ENCODE peak calls at places on chromosomes 13 and 19, in ten cellular contexts. P is fibroblast of mammary gland; K is retinal pigment epithelial cell; Z is CD8-positive, alpha-beta T cell; E is tibial artery; T is AG10803; A is fibroblast of the aortic adventitia; X is choroid plexus epithelial cell; F is esophagus squamous epithelium; U is brain microvascular endothelial cell. G is an unnamed sample.

GRCh38 chr13:48158290-48158689 is 63.4 kb upstream of the MED4 start:
- DNase-seq in A (no peak), T (no peak), E (no peak), Z (no peak), X (no peak), P (no peak), U (no peak), K (no peak), F (no peak), G (no peak)

GRCh38 chr19:55189424-55189823 is 9.3 kb upstream of the SYT5 start:
- DNase-seq in X (peak; percentile 96), T (peak; percentile 89), Z (no peak), P (peak; percentile 100), A (peak; percentile 91), K (peak; percentile 80), F (no peak), E (peak; percentile 25), U (peak; percentile 96), G (no peak)

GRCh38 chr13:52084971-52085370 is 43.9 kb downstream of the NEK5 start:
- DNase-seq in X (no peak), T (no peak), A (no peak), U (no peak), Z (no peak), F (no peak), P (no peak), K (no peak), E (no peak), G (no peak)

GRCh38 chr19:34337747-34338146 is 27.2 kb upstream of the GPI start:
- DNase-seq in K (no peak), E (no peak), U (no peak), Z (no peak), P (no peak), X (no peak), A (no peak), F (no peak), T (peak; percentile 27), G (no peak)

GRCh38 chr19:3868770-3869456 is at the start of gene ZFR2:
- DNase-seq in F (no peak), K (no peak), P (no peak), U (no peak), E (no peak), T (no peak), Z (no peak), A (no peak), X (no peak), G (no peak)

GRCh38 chr19:58572818-58573657 is at the start of gene MZF1:
- DNase-seq in E (peak; percentile 100), T (peak; percentile 100), U (peak; percentile 100), P (peak; percentile 100), A (peak; percentile 100), Z (peak; percentile 100), K (peak; percentile 100), X (peak; percentile 100), F (no peak), G (peak; percentile 100)

GRCh38 chr13:113816248-113816924 is 47.5 kb downstream of the GAS6 start:
- DNase-seq in T (no peak), Z (no peak), K (no peak), E (no peak), P (peak; percentile 48), F (no peak), X (no peak), U (no peak), A (no peak), G (no peak)

GRCh38 chr19:5718032-5718578 is 1.8 kb downstream of the LONP1 start:
- DNase-seq in E (no peak), U (peak; percentile 62), F (no peak), Z (no peak), X (peak; percentile 61), P (peak; percentile 53), K (no peak), A (peak; percentile 45), T (peak; percentile 55), G (no peak)

GRCh38 chr13:102913924-102914628 is 68.2 kb downstream of the ERCC5 start:
- DNase-seq in A (peak; percentile 30), P (peak; percentile 55), T (peak; percentile 51), F (no peak), K (peak; percentile 77), U (no peak), E (no peak), Z (no peak), X (peak; percentile 30), G (peak; percentile 8)

DNA sequence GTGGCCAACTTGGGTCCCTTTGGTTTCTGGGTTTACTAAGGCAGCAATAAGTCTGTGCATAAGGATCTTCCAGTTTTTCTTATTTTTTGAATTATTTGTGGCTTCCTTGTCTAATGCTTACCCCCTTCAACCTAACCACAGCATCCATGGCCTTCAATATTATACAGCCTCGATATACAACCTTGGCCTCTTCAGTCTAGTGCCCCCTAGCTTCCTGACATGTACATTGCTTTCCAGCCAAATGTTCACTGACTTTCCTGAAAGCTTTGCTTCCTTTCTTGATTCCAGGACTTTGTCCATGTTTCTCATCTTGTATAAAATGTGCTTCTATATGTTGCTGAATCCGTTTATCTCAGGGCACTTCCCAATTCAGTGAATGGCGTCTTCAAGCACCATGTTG is 310.1 kb downstream of the OLFM4 start:
- DNase-seq in X (no peak), K (no peak), F (no peak), U (no peak), Z (no peak), P (no peak), A (no peak), T (no peak), E (no peak), G (no peak)
- TF ChIP-seq CTCF in X (no peak), K (no peak), F (no peak), U (no peak), Z (no peak), P (no peak), A (no peak), T (no peak), E (no peak), G (no peak)

DNA sequence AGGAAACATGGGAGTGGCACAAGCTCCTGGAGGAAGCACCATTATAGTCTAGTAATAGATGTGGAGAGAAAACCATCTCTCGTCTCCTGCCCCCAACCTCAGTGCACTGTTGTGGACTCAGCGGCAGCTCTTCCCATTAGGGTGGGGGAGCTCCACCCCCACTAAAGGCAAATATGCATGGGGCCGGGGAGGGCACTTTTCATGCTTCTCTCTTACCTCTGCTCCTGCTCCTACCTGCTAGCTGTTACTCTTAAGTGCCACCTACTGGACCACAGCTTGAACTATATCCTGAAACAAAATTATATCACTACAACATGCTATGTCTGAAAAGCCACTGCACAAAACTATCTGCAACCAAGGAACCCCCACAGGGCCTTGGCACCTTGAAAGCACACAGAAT is 112.6 kb upstream of the DACH1 start:
- DNase-seq in E (no peak), X (peak; percentile 25), P (no peak), A (no peak), T (no peak), F (no peak), U (peak; percentile 4), Z (no peak), K (no peak), G (no peak)
- H3K4me3 ChIP-seq in E (no peak overlapping the region), X (no peak overlapping the region), P (no peak overlapping the region), A (no peak overlapping the region), T (no peak overlapping the region), F (no peak overlapping the region), U (no peak overlapping the region), Z (no peak overlapping the region), K (no peak overlapping the region), G (no peak overlapping the region)

DNA sequence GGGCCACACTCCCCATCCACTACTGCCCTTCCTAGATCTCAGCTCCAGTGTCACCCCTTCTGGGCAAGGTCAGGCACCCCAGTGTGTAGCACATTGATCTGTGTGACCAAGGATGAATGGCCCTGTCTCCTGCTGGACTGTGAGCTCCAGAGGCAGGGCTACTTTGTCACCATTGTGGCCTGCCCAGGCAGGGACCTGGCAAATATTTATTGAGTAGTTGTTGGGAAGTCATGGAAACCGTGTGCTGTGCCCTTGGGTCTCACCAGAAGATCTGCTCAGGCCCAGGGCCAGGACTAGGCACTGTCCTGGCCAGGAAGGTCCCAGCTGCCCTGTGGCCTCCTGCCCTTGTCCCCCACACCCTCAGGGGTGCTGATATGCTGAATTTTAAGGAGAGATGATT is 10.5 kb downstream of the NACC1 start:
- DNase-seq in Z (no peak), K (no peak), E (no peak), T (no peak), U (no peak), P (no peak), X (no peak), F (no peak), A (no peak), G (no peak)
- TF ChIP-seq CTCF in Z (no peak), K (no peak), E (no peak), T (no peak), U (no peak), P (no peak), X (no peak), F (no peak), A (no peak), G (no peak)

GRCh38 chr13:49678172-49678914 is 12.9 kb downstream of the EBPL start:
- DNase-seq in E (no peak), F (no peak), Z (no peak), X (no peak), T (no peak), U (no peak), A (no peak), P (no peak), K (no peak), G (no peak)
- H3K4me3 ChIP-seq in E (no peak overlapping the region), F (no peak overlapping the region), Z (no peak overlapping the region), X (no peak overlapping the region), T (no peak overlapping the region), U (no peak overlapping the region), A (no peak overlapping the region), P (no peak overlapping the region), K (no peak overlapping the region), G (no peak overlapping the region)

DNA sequence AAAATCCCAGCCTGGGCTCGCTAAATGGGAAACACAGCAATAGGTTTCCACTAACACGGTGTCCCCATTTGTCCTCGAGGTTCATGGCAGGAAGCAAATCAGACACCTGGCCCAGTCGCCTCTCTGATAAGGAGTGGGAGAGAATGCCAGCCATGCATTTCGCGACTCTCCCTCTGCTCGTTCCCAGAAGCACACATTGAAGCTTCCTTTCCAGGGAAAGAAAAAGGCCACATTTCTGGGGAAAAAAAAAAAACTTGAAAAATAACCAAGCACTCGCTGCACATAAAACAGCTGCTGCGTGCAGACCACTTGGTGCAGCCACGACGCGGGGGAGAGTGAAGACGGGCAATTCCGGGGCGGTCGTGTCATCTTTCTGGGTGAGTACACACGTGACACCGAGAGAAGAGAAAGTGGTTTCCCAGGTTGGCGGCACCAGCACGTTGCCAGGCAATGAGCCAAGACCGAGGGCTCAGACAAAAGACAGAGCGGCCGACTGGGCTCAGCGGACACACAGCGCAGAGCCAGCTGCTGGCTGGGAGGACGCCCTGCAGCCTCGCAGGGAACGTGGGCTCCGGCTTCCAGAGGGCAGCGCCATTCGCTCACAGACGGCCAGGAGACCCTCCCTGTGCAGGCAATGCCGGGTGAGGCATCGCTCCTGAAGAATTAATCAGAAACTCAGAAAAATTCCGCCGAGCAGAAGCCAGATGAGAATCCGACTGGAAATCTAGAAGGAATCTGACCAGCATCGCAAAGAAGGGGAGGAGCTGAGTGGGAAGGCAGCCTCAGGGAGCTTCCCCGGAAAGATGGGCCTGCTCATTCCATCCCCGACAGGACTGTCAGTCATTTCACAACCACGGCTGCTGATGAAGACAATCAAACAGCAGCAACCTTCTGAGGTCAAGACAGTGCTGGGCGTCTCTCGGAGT is 83.2 kb upstream of the IRS2 start:
- DNase-seq in Z (peak; percentile 26), U (peak; percentile 27), T (peak; percentile 66), E (peak; percentile 27), F (no peak), K (no peak), P (no peak), A (peak; percentile 64), X (peak; percentile 62), G (no peak)
- TF ChIP-seq CTCF in Z (no peak), U (peak; percentile 38), T (no peak), E (no peak), F (no peak), K (peak; percentile 42), P (no peak), A (peak; percentile 46), X (peak; percentile 37), G (peak; percentile 9)

G was measured in astrocyte of the cerebellum.